ENCODE peak calls at places on chromosome 19, in ten cellular contexts. One of them, this sample, is unnamed.

GRCh38 chr19:17025361-17025760 is 1.2 kb downstream of the CPAMD8 start:
- DNase-seq in AG09319: no peak
- DNase-seq in tibial artery: no peak
- DNase-seq in RWPE1: no peak
- DNase-seq in fibroblast of pulmonary artery: no peak
- DNase-seq in ovary: no peak
- DNase-seq in IMR-90: no peak
- DNase-seq in A549: no peak
- DNase-seq in GM13977: no peak
- DNase-seq in Peyer's patch: no peak
- DNase-seq in this sample: no peak

GRCh38 chr19:7010722-7011593 is 10.3 kb downstream of the MBD3L2B start:
- DNase-seq in A549: no peak
- DNase-seq in Peyer's patch: no peak
- DNase-seq in IMR-90: no peak
- DNase-seq in GM13977: peak
- DNase-seq in AG09319: no peak
- DNase-seq in tibial artery: no peak
- DNase-seq in RWPE1: no peak
- DNase-seq in ovary: no peak
- DNase-seq in fibroblast of pulmonary artery: no peak
- DNase-seq in this sample: no peak

GRCh38 chr19:50434525-50434924 is 1.8 kb downstream of the MYBPC2 start:
- DNase-seq in RWPE1: no peak
- DNase-seq in fibroblast of pulmonary artery: no peak
- DNase-seq in A549: no peak
- DNase-seq in GM13977: no peak
- DNase-seq in IMR-90: no peak
- DNase-seq in AG09319: no peak
- DNase-seq in Peyer's patch: peak
- DNase-seq in tibial artery: no peak
- DNase-seq in ovary: no peak
- DNase-seq in this sample: no peak

GRCh38 chr19:43934055-43934984 is 762 bp downstream of the ZNF45 start:
- DNase-seq in GM13977: no peak
- DNase-seq in A549: peak
- DNase-seq in tibial artery: no peak
- DNase-seq in fibroblast of pulmonary artery: no peak
- DNase-seq in IMR-90: peak
- DNase-seq in RWPE1: peak
- DNase-seq in ovary: no peak
- DNase-seq in AG09319: no peak
- DNase-seq in Peyer's patch: no peak
- DNase-seq in this sample: no peak

GRCh38 chr19:55956431-55956830 is 8.8 kb downstream of the NLRP8 start:
- DNase-seq in GM13977: no peak
- DNase-seq in A549: no peak
- DNase-seq in ovary: no peak
- DNase-seq in RWPE1: no peak
- DNase-seq in AG09319: no peak
- DNase-seq in tibial artery: no peak
- DNase-seq in Peyer's patch: no peak
- DNase-seq in IMR-90: no peak
- DNase-seq in fibroblast of pulmonary artery: no peak
- DNase-seq in this sample: no peak

GRCh38 chr19:31572671-31573298 is 223.5 kb upstream of the TSHZ3 start:
- DNase-seq in tibial artery: peak
- DNase-seq in ovary: no peak
- DNase-seq in AG09319: no peak
- DNase-seq in GM13977: no peak
- DNase-seq in IMR-90: no peak
- DNase-seq in RWPE1: no peak
- DNase-seq in A549: no peak
- DNase-seq in Peyer's patch: no peak
- DNase-seq in fibroblast of pulmonary artery: no peak
- DNase-seq in this sample: no peak

GRCh38 chr19:14432817-14433453 is at the start of gene PKN1:
- DNase-seq in tibial artery: no peak
- DNase-seq in AG09319: no peak
- DNase-seq in IMR-90: no peak
- DNase-seq in GM13977: peak
- DNase-seq in fibroblast of pulmonary artery: peak
- DNase-seq in Peyer's patch: peak
- DNase-seq in RWPE1: peak
- DNase-seq in A549: peak
- DNase-seq in ovary: peak
- DNase-seq in this sample: peak

GRCh38 chr19:6092329-6093286 is 17.7 kb downstream of the RFX2 start:
- DNase-seq in fibroblast of pulmonary artery: peak
- DNase-seq in AG09319: peak
- DNase-seq in ovary: peak
- DNase-seq in tibial artery: peak
- DNase-seq in GM13977: no peak
- DNase-seq in RWPE1: peak
- DNase-seq in A549: peak
- DNase-seq in IMR-90: peak
- DNase-seq in Peyer's patch: peak
- DNase-seq in this sample: no peak

GRCh38 chr19:12825259-12826131 is 8.9 kb downstream of the RTBDN start:
- DNase-seq in RWPE1: no peak
- DNase-seq in A549: peak
- DNase-seq in tibial artery: no peak
- DNase-seq in GM13977: no peak
- DNase-seq in fibroblast of pulmonary artery: no peak
- DNase-seq in IMR-90: no peak
- DNase-seq in AG09319: no peak
- DNase-seq in Peyer's patch: no peak
- DNase-seq in ovary: no peak
- DNase-seq in this sample: no peak

GRCh38 chr19:40702337-40703012 is 12.0 kb upstream of the NUMBL start:
- DNase-seq in RWPE1: no peak
- DNase-seq in IMR-90: no peak
- DNase-seq in A549: peak
- DNase-seq in GM13977: no peak
- DNase-seq in Peyer's patch: no peak
- DNase-seq in fibroblast of pulmonary artery: peak
- DNase-seq in ovary: no peak
- DNase-seq in AG09319: no peak
- DNase-seq in tibial artery: no peak
- DNase-seq in this sample: no peak

DNA sequence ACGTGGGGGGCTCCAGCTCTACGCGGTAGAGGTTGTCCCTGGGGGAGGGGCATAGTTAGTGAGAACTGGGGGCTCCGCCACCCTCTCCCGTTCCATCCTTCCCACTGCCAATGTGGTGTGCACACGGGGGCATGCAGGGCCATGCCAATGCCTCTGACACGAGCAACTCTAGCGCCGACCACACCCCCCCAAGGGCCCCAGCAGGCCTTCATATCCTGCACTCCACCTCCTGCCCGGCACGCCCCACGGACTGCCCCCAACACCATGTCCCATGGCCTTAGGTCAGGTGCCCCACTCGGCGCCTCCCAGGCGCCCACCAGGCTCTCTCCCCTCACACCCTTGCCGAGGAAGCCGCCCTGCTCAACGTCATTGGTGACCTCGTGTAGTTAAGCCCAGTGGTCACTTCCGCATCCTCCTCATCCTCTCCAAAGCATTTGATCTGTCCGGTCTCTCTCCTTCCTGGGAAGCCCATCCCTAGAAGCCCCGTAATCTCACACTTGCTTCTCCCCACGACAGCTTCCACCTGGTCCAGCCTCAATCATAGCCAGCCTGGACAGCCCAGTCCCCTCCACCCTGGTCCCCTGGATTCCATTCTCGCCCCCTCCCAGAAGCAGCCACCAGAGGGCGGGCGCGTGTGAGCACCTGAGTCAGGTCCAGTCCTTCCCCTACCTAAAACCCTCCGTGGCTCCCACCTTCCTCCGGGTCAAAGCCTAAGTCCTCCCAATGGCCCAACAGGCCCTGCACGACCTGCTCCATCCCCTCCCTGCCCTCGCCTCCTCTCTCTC is 2.1 kb downstream of the SEMA6B start:
- DNase-seq in tibial artery: no peak
- DNase-seq in fibroblast of pulmonary artery: no peak
- DNase-seq in A549: no peak
- DNase-seq in Peyer's patch: no peak
- DNase-seq in RWPE1: no peak
- DNase-seq in GM13977: no peak
- DNase-seq in AG09319: no peak
- DNase-seq in IMR-90: no peak
- DNase-seq in ovary: no peak
- DNase-seq in this sample: no peak
- TF ChIP-seq CTCF in tibial artery: no peak
- TF ChIP-seq CTCF in fibroblast of pulmonary artery: peak
- TF ChIP-seq CTCF in A549: no peak
- TF ChIP-seq CTCF in Peyer's patch: no peak
- TF ChIP-seq CTCF in RWPE1: no peak
- TF ChIP-seq CTCF in GM13977: peak
- TF ChIP-seq CTCF in AG09319: no peak
- TF ChIP-seq CTCF in IMR-90: no peak
- TF ChIP-seq CTCF in ovary: no peak
- TF ChIP-seq CTCF in this sample: no peak

GRCh38 chr19:10433131-10433536 is 12.8 kb downstream of the PDE4A start:
- DNase-seq in Peyer's patch: no peak
- DNase-seq in ovary: no peak
- DNase-seq in fibroblast of pulmonary artery: no peak
- DNase-seq in GM13977: no peak
- DNase-seq in tibial artery: no peak
- DNase-seq in AG09319: no peak
- DNase-seq in A549: no peak
- DNase-seq in RWPE1: no peak
- DNase-seq in IMR-90: no peak
- DNase-seq in this sample: no peak

GRCh38 chr19:10430505-10431253 is 10.3 kb downstream of the PDE4A start:
- DNase-seq in RWPE1: no peak
- DNase-seq in tibial artery: peak
- DNase-seq in fibroblast of pulmonary artery: peak
- DNase-seq in AG09319: peak
- DNase-seq in ovary: no peak
- DNase-seq in GM13977: peak
- DNase-seq in IMR-90: peak
- DNase-seq in Peyer's patch: no peak
- DNase-seq in A549: no peak
- DNase-seq in this sample: peak

GRCh38 chr19:10431943-10432735 is 11.8 kb downstream of the PDE4A start:
- DNase-seq in AG09319: no peak
- DNase-seq in fibroblast of pulmonary artery: peak
- DNase-seq in ovary: no peak
- DNase-seq in IMR-90: no peak
- DNase-seq in GM13977: peak
- DNase-seq in tibial artery: peak
- DNase-seq in RWPE1: no peak
- DNase-seq in A549: no peak
- DNase-seq in Peyer's patch: peak
- DNase-seq in this sample: peak

GRCh38 chr19:10432736-10433130 is 12.4 kb downstream of the PDE4A start:
- DNase-seq in IMR-90: no peak
- DNase-seq in tibial artery: no peak
- DNase-seq in RWPE1: no peak
- DNase-seq in Peyer's patch: no peak
- DNase-seq in GM13977: peak
- DNase-seq in A549: no peak
- DNase-seq in ovary: no peak
- DNase-seq in fibroblast of pulmonary artery: no peak
- DNase-seq in AG09319: no peak
- DNase-seq in this sample: no peak

DNA sequence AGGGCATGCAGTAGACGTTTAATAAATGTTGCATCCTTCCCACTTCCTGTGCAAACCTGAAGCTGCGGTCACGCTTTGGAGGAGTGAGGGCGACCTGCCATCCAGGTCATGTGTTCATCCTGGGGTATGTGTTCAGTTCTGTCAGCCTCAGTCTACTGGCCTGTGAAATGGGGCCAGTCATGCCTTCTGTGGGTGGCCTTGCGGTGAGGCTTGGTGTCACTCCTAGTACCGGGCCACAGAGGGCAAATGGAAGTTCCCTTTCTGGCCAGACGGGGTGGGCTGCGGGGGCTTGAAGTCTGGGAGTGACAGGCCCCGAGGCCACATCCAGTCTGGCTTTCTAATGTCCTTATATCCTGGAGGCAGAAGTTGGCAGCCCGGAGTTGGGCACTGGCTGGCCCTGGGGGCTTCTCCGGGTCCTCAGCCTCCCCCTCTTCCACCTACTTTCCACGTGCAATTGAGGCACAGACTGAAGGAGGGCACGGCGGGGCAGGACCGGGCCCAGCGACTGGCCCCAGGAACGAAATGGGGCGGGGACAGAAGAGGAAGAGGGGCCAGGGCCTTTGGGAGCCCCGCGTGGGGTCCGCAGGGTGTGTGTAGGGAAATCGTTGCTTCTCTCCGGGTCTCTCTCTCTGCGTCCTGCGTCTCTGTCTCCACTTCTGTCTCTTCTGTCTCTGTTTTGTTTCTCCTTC is 11.1 kb downstream of the PDE4A start:
- DNase-seq in ovary: no peak
- DNase-seq in RWPE1: no peak
- DNase-seq in A549: no peak
- DNase-seq in IMR-90: no peak
- DNase-seq in AG09319: no peak
- DNase-seq in Peyer's patch: no peak
- DNase-seq in tibial artery: no peak
- DNase-seq in GM13977: peak
- DNase-seq in fibroblast of pulmonary artery: no peak
- DNase-seq in this sample: peak
- TF ChIP-seq CTCF in ovary: no peak
- TF ChIP-seq CTCF in RWPE1: no peak
- TF ChIP-seq CTCF in A549: no peak
- TF ChIP-seq CTCF in IMR-90: no peak
- TF ChIP-seq CTCF in AG09319: no peak
- TF ChIP-seq CTCF in Peyer's patch: no peak
- TF ChIP-seq CTCF in tibial artery: no peak
- TF ChIP-seq CTCF in GM13977: no peak
- TF ChIP-seq CTCF in fibroblast of pulmonary artery: no peak
- TF ChIP-seq CTCF in this sample: no peak

GRCh38 chr19:3285647-3286176 is 61.3 kb downstream of the CELF5 start:
- DNase-seq in ovary: no peak
- DNase-seq in fibroblast of pulmonary artery: peak
- DNase-seq in IMR-90: no peak
- DNase-seq in AG09319: no peak
- DNase-seq in tibial artery: no peak
- DNase-seq in A549: no peak
- DNase-seq in Peyer's patch: peak
- DNase-seq in GM13977: peak
- DNase-seq in RWPE1: no peak
- DNase-seq in this sample: peak
- TF ChIP-seq CTCF in ovary: no peak
- TF ChIP-seq CTCF in fibroblast of pulmonary artery: no peak
- TF ChIP-seq CTCF in IMR-90: no peak
- TF ChIP-seq CTCF in AG09319: no peak
- TF ChIP-seq CTCF in tibial artery: no peak
- TF ChIP-seq CTCF in A549: no peak
- TF ChIP-seq CTCF in Peyer's patch: no peak
- TF ChIP-seq CTCF in GM13977: no peak
- TF ChIP-seq CTCF in RWPE1: no peak
- TF ChIP-seq CTCF in this sample: no peak

DNA sequence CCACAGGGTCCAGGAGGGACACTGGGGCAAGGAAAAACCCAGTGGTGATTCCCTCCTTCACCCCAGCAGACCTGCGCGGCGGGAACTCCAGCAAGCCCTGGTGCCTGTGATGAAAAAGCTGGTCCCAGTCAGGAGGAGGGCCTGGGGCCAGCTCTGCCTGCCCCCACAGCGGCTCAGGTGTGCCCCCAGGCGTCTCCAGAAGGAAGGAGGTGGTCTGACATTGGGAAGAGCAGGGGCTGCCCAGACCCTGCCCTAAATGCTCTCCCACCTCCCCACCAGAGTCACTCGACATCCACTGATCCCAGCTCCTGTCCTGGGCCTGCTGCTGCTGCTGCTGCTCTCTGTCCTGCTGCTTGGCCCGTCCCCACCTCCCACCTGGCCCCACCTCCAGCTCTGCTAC is 6.2 kb downstream of the PTH2 start:
- DNase-seq in IMR-90: no peak
- DNase-seq in A549: no peak
- DNase-seq in AG09319: no peak
- DNase-seq in RWPE1: no peak
- DNase-seq in tibial artery: no peak
- DNase-seq in fibroblast of pulmonary artery: no peak
- DNase-seq in ovary: no peak
- DNase-seq in GM13977: no peak
- DNase-seq in Peyer's patch: no peak
- DNase-seq in this sample: no peak
- TF ChIP-seq CTCF in IMR-90: no peak
- TF ChIP-seq CTCF in A549: no peak
- TF ChIP-seq CTCF in AG09319: no peak
- TF ChIP-seq CTCF in RWPE1: no peak
- TF ChIP-seq CTCF in tibial artery: no peak
- TF ChIP-seq CTCF in fibroblast of pulmonary artery: no peak
- TF ChIP-seq CTCF in ovary: no peak
- TF ChIP-seq CTCF in GM13977: no peak
- TF ChIP-seq CTCF in Peyer's patch: no peak
- TF ChIP-seq CTCF in this sample: no peak

This sample was measured in natural killer cell.